ENCODE peak calls at places on chromosomes 4 and X, in four cellular contexts. U is stimulated activated CD4-positive, alpha-beta T cell treated with anti-CD3 and anti-CD28 coated beads, Interleukin-4, amount 100 ng/mL, for 24 hours; D is BE2C; H is neural progenitor cell. G is an unnamed sample.

GRCh38 chr4:173270312-173271027 is 63.7 kb downstream of the HMGB2 start:
- DNase-seq in U (no peak), D (peak; percentile 44), H (no peak), G (no peak)

GRCh38 chrX:72258174-72258573 is 18.9 kb downstream of the RPS4X start:
- DNase-seq in U (no peak), D (peak; percentile 25), H (no peak), G (peak; percentile 57)

GRCh38 chrX:107449490-107450175 is at the start of gene FRMPD3:
- DNase-seq in U (no peak), D (no peak), H (peak; percentile 51), G (no peak)

GRCh38 chr4:169611991-169612868 is at the start of gene NEK1:
- DNase-seq in U (peak; percentile 88), D (peak; percentile 93), H (peak; percentile 94), G (peak; percentile 87)

GRCh38 chrX:103607385-103608304 is at the start of gene TCEAL3:
- DNase-seq in U (no peak), D (peak; percentile 61), H (peak; percentile 67), G (peak; percentile 44)

GRCh38 chr4:4248036-4248884 is at the start of gene TMEM128:
- DNase-seq in U (peak; percentile 94), D (peak; percentile 93), H (peak; percentile 96), G (peak; percentile 95)

GRCh38 chrX:13346646-13347045 is 26.8 kb upstream of the ATXN3L start:
- DNase-seq in U (no peak), D (no peak), H (no peak), G (no peak)

GRCh38 chrX:75155830-75156525 is at the start of gene ABCB7:
- DNase-seq in U (peak; percentile 62), D (peak; percentile 54), H (peak; percentile 82), G (peak; percentile 60)

GRCh38 chr4:2291705-2292651 is 30.1 kb upstream of the MXD4 start:
- DNase-seq in U (no peak), D (peak; percentile 20), H (no peak), G (no peak)

GRCh38 chr4:154586296-154587033 is 4.1 kb downstream of the FGA start:
- DNase-seq in U (no peak), D (no peak), H (no peak), G (no peak)

GRCh38 chrX:13085533-13085932 is 41.1 kb upstream of the FAM9C start:
- DNase-seq in U (peak; percentile 28), D (no peak), H (no peak), G (no peak)

GRCh38 chrX:118493653-118494297 is 1.8 kb upstream of the DOCK11 start:
- DNase-seq in U (no peak), D (no peak), H (no peak), G (no peak)

GRCh38 chr4:663438-664428 is 10.3 kb downstream of the ATP5ME start:
- DNase-seq in U (peak; percentile 74), D (peak; percentile 82), H (peak; percentile 83), G (no peak)

GRCh38 chr4:17155486-17155885 is 257.0 kb upstream of the LDB2 start:
- DNase-seq in U (no peak), D (no peak), H (no peak), G (no peak)

GRCh38 chrX:68939868-68940267 is 111.0 kb downstream of the EFNB1 start:
- DNase-seq in U (no peak), D (no peak), H (no peak), G (no peak)

GRCh38 chr4:122663814-122664610 is 43.1 kb upstream of the IL21 start:
- DNase-seq in U (peak; percentile 36), D (no peak), H (no peak), G (no peak)

GRCh38 chr4:127012549-127012948 is 620.2 kb upstream of the INTU start:
- DNase-seq in U (no peak), D (no peak), H (no peak), G (no peak)

GRCh38 chr4:41620594-41621256 is 82.8 kb downstream of the LIMCH1 start:
- DNase-seq in U (no peak), D (peak; percentile 51), H (no peak), G (no peak)

GRCh38 chrX:31036895-31037294 is 34.9 kb downstream of the FTHL17 start:
- DNase-seq in U (no peak), D (peak; percentile 48), H (peak; percentile 71), G (peak; percentile 40)

GRCh38 chr4:82519072-82519471 is 42.7 kb downstream of the TMEM150C start:
- DNase-seq in U (no peak), D (no peak), H (no peak), G (no peak)

G was measured in SJSA1.